ENCODE peak calls at places on chromosomes 3 and 15, in four cellular contexts. One of them, this sample, is unnamed.

GRCh38 chr15:65512807-65513416 is 4.6 kb downstream of the DPP8 start:
- DNase-seq in adrenal gland: peak
- DNase-seq in neural crest cell: no peak
- DNase-seq in T-helper 9 cell: no peak
- DNase-seq in this sample: peak

GRCh38 chr3:123642182-123642956 is 57.5 kb upstream of the HACD2 start:
- DNase-seq in adrenal gland: peak
- DNase-seq in T-helper 9 cell: peak
- DNase-seq in neural crest cell: peak
- DNase-seq in this sample: peak

GRCh38 chr15:75195122-75195765 is 6.4 kb upstream of the C15orf39 start:
- DNase-seq in T-helper 9 cell: no peak
- DNase-seq in adrenal gland: no peak
- DNase-seq in neural crest cell: peak
- DNase-seq in this sample: no peak

GRCh38 chr3:114213669-114214541 is 23.5 kb downstream of the ZNF80 start:
- DNase-seq in T-helper 9 cell: peak
- DNase-seq in adrenal gland: peak
- DNase-seq in neural crest cell: no peak
- DNase-seq in this sample: peak

GRCh38 chr15:83845230-83845629 is 191.3 kb downstream of the ADAMTSL3 start:
- DNase-seq in neural crest cell: no peak
- DNase-seq in T-helper 9 cell: no peak
- DNase-seq in adrenal gland: peak
- DNase-seq in this sample: peak

GRCh38 chr15:34709866-34710265 is 44.9 kb downstream of the GJD2 start:
- DNase-seq in adrenal gland: no peak
- DNase-seq in T-helper 9 cell: no peak
- DNase-seq in neural crest cell: no peak
- DNase-seq in this sample: no peak

GRCh38 chr3:197878427-197878826 is 71.6 kb upstream of the RPL35A start:
- DNase-seq in T-helper 9 cell: no peak
- DNase-seq in adrenal gland: peak
- DNase-seq in neural crest cell: no peak
- DNase-seq in this sample: peak

GRCh38 chr15:62625421-62626033 is 417.0 kb upstream of the TPM1 start:
- DNase-seq in neural crest cell: no peak
- DNase-seq in adrenal gland: no peak
- DNase-seq in T-helper 9 cell: no peak
- DNase-seq in this sample: no peak